ENCODE peak calls at places on chromosome 6, in nine cellular contexts. V is mammary epithelial cell, T is keratinocyte, N is OCI-LY7, Q is PC-3, U is IMR-90, O is GM23338, P is fibroblast of lung, L is neural progenitor cell. X is an unnamed sample.

GRCh38 chr6:110529355-110529754 is 52.9 kb upstream of the SLC22A16 start:
- DNase-seq in O (no peak), U (peak), V (peak), N (no peak), T (no peak), P (peak), Q (peak), L (no peak), X (peak)

GRCh38 chr6:169620171-169621125 is 81.4 kb downstream of the WDR27 start:
- DNase-seq in V (peak), Q (peak), O (peak), N (no peak), U (peak), P (peak), L (no peak), T (no peak), X (no peak)

GRCh38 chr6:70412797-70413113 is 553 bp upstream of the FAM135A start:
- DNase-seq in V (no peak), P (no peak), Q (no peak), O (peak), T (no peak), L (no peak), N (no peak), U (no peak), X (no peak)

GRCh38 chr6:112618796-112619195 is 271.7 kb downstream of the RFPL4B start:
- DNase-seq in T (no peak), N (no peak), Q (peak), P (peak), U (no peak), V (no peak), O (peak), L (peak), X (no peak)

GRCh38 chr6:53479871-53480270 is 65.0 kb downstream of the GCLC start:
- DNase-seq in Q (no peak), P (no peak), O (no peak), N (no peak), L (no peak), U (no peak), T (no peak), V (no peak), X (no peak)

GRCh38 chr6:41291717-41292116 is 5.2 kb upstream of the TREM1 start:
- DNase-seq in T (no peak), Q (no peak), L (no peak), N (no peak), U (no peak), P (no peak), O (no peak), V (no peak), X (no peak)

GRCh38 chr6:141963543-141964295 is 169.0 kb upstream of the GJE1 start:
- DNase-seq in N (no peak), Q (peak), U (peak), L (no peak), V (no peak), P (peak), T (no peak), O (no peak), X (no peak)

GRCh38 chr6:28587011-28587745 is 61.5 kb downstream of the GPX5 start:
- DNase-seq in P (peak), N (no peak), V (peak), Q (peak), U (no peak), O (peak), L (peak), T (no peak), X (peak)

GRCh38 chr6:11366183-11366933 is 133.9 kb upstream of the NEDD9 start:
- DNase-seq in O (no peak), T (no peak), U (no peak), V (no peak), L (no peak), P (no peak), Q (no peak), N (no peak), X (no peak)

GRCh38 chr6:26322645-26323482 is 42.1 kb upstream of the BTN3A2 start:
- DNase-seq in L (peak), T (peak), Q (peak), O (peak), U (peak), N (peak), V (peak), P (peak), X (peak)

GRCh38 chr6:109308018-109308492 is 74.2 kb downstream of the CD164 start:
- DNase-seq in Q (peak), N (no peak), V (peak), L (no peak), U (peak), O (no peak), T (no peak), P (peak), X (peak)

GRCh38 chr6:131251593-131252204 is 116.4 kb downstream of the AKAP7 start:
- DNase-seq in V (no peak), T (no peak), P (peak), O (no peak), Q (no peak), N (no peak), L (no peak), U (no peak), X (no peak)

GRCh38 chr6:2197177-2197671 is 48.2 kb downstream of the GMDS start:
- DNase-seq in Q (peak), T (no peak), U (peak), O (no peak), V (peak), N (no peak), P (peak), L (no peak), X (no peak)

GRCh38 chr6:6676910-6677441 is 88.5 kb downstream of the LY86 start:
- DNase-seq in U (peak), Q (peak), V (peak), O (peak), P (peak), L (peak), N (peak), T (no peak), X (peak)

GRCh38 chr6:157768304-157768703 is 54.7 kb upstream of the SNX9 start:
- DNase-seq in Q (no peak), O (no peak), L (no peak), T (no peak), N (peak), V (no peak), U (no peak), P (no peak), X (no peak)

GRCh38 chr6:167825759-167826229 is 917 bp upstream of the AFDN start:
- DNase-seq in Q (peak), U (no peak), O (peak), P (peak), N (no peak), V (peak), T (no peak), L (peak), X (no peak)

GRCh38 chr6:124792386-124792785 is 169.9 kb upstream of the RNF217 start:
- DNase-seq in V (peak), L (no peak), Q (peak), U (no peak), T (no peak), N (no peak), P (peak), O (no peak), X (no peak)

GRCh38 chr6:53306819-53307347 is 41.9 kb downstream of the ELOVL5 start:
- DNase-seq in U (peak), T (peak), N (no peak), V (peak), P (peak), L (no peak), Q (peak), O (no peak), X (no peak)

GRCh38 chr6:5994234-5994998 is 12.3 kb downstream of the NRN1 start:
- DNase-seq in T (no peak), N (no peak), U (no peak), L (peak), Q (no peak), V (no peak), O (peak), P (no peak), X (no peak)

GRCh38 chr6:43993881-43994523 is 133.2 kb downstream of the MRPL14 start:
- DNase-seq in U (no peak), V (no peak), Q (peak), L (no peak), N (no peak), P (no peak), O (no peak), T (no peak), X (peak)

GRCh38 chr6:47752801-47753200 is 29.0 kb upstream of the OPN5 start:
- DNase-seq in N (no peak), U (no peak), O (no peak), L (no peak), T (no peak), Q (no peak), V (no peak), P (peak), X (no peak)

GRCh38 chr6:87407531-87407895 is 259 bp upstream of the CFAP206 start:
- DNase-seq in O (peak), N (peak), V (no peak), P (peak), L (no peak), T (no peak), Q (peak), U (peak), X (no peak)

GRCh38 chr6:42292002-42292735 is 74.5 kb upstream of the MRPS10 start:
- DNase-seq in V (peak), N (no peak), L (no peak), T (no peak), Q (peak), U (peak), P (peak), O (no peak), X (peak)

GRCh38 chr6:151999194-151999593 is 191.7 kb downstream of the ESR1 start:
- DNase-seq in V (peak), L (no peak), O (no peak), U (no peak), N (no peak), P (peak), Q (peak), T (no peak), X (peak)

GRCh38 chr6:158605266-158605878 is 39.2 kb downstream of the DYNLT1 start:
- DNase-seq in L (peak), Q (peak), V (peak), P (peak), U (peak), T (peak), O (peak), N (peak), X (peak)

GRCh38 chr6:45044086-45044485 is 284.0 kb upstream of the RUNX2 start:
- DNase-seq in O (no peak), L (peak), P (no peak), V (no peak), Q (no peak), U (no peak), N (no peak), T (no peak), X (no peak)

GRCh38 chr6:149028767-149029405 is 282.1 kb downstream of the UST start:
- DNase-seq in Q (peak), U (peak), V (peak), O (peak), P (peak), L (peak), N (peak), T (peak), X (peak)

GRCh38 chr6:47780510-47781356 is 1.1 kb upstream of the OPN5 start:
- DNase-seq in N (peak), O (peak), Q (peak), U (peak), T (no peak), P (peak), V (peak), L (peak), X (peak)

GRCh38 chr6:151616600-151616999 is 122.8 kb downstream of the CCDC170 start:
- DNase-seq in L (no peak), Q (no peak), U (no peak), V (no peak), T (no peak), P (no peak), O (no peak), N (no peak), X (no peak)

GRCh38 chr6:84623956-84624680 is 140.3 kb downstream of the TBX18 start:
- DNase-seq in U (peak), O (no peak), L (no peak), T (no peak), V (peak), N (no peak), Q (peak), P (peak), X (no peak)

GRCh38 chr6:109465772-109466171 is 10.2 kb upstream of the MICAL1 start:
- DNase-seq in N (no peak), U (no peak), V (no peak), O (no peak), T (no peak), P (no peak), L (no peak), Q (no peak), X (no peak)

GRCh38 chr6:35498407-35499045 is 1.6 kb upstream of the TEAD3 start:
- DNase-seq in P (no peak), V (no peak), U (no peak), T (no peak), Q (no peak), L (no peak), N (no peak), O (no peak), X (no peak)

GRCh38 chr6:170128811-170129681 is 161.8 kb downstream of the DLL1 start:
- DNase-seq in N (no peak), T (no peak), V (no peak), P (no peak), Q (no peak), U (no peak), L (no peak), O (no peak), X (no peak)

GRCh38 chr6:128068110-128068460 is 167.2 kb upstream of the THEMIS start:
- DNase-seq in O (no peak), L (no peak), V (no peak), N (no peak), Q (no peak), T (no peak), P (no peak), U (no peak), X (no peak)

GRCh38 chr6:25756382-25757354 is 2.1 kb downstream of the SLC17A4 start:
- DNase-seq in P (no peak), V (no peak), L (no peak), Q (no peak), N (no peak), U (no peak), O (no peak), T (no peak), X (no peak)

GRCh38 chr6:63813531-63813930 is 177.9 kb downstream of the PHF3 start:
- DNase-seq in U (no peak), T (no peak), L (peak), V (no peak), N (no peak), O (no peak), Q (peak), P (no peak), X (no peak)

DNA sequence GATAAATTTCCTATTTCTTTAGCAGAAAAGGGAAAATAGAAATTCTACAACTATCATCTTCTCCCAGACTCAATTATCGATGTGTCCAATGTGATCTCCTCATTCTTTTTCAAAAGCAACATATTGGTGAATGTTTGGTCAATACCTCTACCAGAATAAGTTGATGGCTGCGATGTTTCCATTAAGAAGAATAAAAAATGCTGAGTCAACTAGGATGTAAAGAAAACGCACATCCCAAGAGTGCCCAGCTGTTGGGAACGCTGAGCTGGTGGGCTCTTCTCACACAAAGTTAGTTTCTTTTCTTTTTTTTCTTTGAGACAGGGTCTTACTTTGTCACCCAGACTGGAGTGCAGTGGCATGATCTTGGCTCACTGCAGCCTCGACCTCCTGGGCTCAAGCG is 39.8 kb downstream of the RAMACL start:
- DNase-seq in N (no peak), L (no peak), V (no peak), P (no peak), U (no peak), Q (no peak), T (no peak), O (no peak), X (no peak)
- H3K4me2 ChIP-seq in N (no peak), L (no peak), V (no peak), P (no peak), U (no peak), Q (no peak), T (no peak), O (no peak), X (no peak)

DNA sequence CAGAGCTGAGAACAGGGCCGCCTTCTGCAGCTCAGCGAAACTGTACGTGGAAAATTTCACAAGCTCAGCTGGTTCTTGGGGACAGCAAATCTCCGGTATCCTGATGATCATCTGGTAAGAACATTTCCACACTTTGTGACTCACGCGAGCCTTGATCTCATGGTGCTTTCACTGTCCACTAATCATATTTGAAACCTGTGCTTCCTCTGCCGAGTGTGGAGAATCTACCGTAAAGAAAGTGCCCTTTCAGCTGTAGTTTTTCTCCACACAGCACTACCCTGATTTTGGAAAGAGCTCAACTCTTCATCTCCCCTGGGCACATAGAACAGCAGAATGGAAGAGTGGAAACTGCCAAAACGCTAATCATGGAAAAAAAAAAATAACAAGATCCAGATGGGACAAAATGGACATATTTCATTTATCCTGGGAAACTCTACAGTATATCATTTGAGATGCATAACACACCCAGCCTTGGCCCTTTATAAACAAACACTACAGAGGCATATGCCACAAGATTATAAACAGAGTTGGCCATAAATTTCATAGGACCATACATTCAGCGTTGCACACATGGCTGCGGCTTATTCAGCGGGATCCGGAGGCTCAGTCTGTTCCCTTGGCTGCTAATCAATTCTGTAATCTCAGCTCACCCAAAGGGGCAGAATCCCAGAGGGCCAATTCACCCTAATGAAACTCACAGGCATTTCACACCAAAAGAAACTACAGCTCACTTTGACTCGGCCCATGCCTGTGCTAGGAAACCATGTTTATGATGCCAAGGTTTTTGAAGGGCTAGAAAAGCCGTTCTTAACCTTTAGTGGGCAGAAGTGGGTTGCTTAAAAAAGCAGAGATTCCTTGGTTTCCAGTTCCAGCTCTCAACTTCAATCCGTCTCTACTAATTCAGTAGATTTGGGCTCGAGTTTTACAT is 434.6 kb downstream of the HDGFL1 start:
- DNase-seq in N (no peak), U (peak), V (no peak), P (no peak), T (no peak), L (no peak), Q (no peak), O (no peak), X (no peak)
- TF ChIP-seq CTCF in N (no peak), U (no peak), V (no peak), P (no peak), T (no peak), L (no peak), Q (no peak), O (peak), X (no peak)

DNA sequence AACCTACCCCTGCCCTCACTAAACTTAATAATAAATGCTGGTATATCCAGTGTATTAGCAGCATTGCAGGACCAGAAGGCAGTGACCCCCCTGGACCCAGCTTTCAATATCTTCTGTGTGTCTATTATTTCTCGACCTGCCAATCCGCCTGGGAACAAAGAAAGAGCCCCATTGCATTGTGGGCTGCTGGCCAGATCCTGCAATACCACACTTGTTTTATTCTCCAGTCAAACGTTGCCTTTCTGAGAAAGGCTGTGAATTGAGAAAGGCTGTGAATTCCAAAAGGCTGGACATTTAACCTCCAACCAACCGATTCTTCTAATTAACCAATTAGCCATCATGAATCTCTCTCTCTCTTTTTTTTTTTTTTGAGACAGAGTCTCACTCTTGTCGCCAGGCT is 1.5 kb upstream of the MTO1 start:
- DNase-seq in U (no peak), N (no peak), Q (no peak), T (no peak), P (no peak), V (no peak), O (no peak), L (no peak), X (no peak)
- H3K4me2 ChIP-seq in U (no peak), N (peak), Q (no peak), T (no peak), P (no peak), V (no peak), O (no peak), L (no peak), X (no peak)

GRCh38 chr6:121354764-121355163 is 20.5 kb upstream of the TBC1D32 start:
- DNase-seq in T (no peak), Q (peak), P (no peak), O (peak), V (no peak), L (no peak), N (no peak), U (no peak), X (no peak)
- TF ChIP-seq CTCF in T (peak), Q (peak), P (peak), O (peak), V (peak), L (peak), N (peak), U (peak), X (peak)

GRCh38 chr6:75115501-75115900 is 90.4 kb downstream of the COL12A1 start:
- DNase-seq in L (peak), T (no peak), Q (no peak), U (peak), V (no peak), O (peak), N (no peak), P (peak), X (no peak)
- H3K4me2 ChIP-seq in L (no peak), T (no peak), Q (no peak), U (no peak), V (no peak), O (no peak), N (no peak), P (no peak), X (no peak)

GRCh38 chr6:74991573-74992332 is 214.1 kb downstream of the COL12A1 start:
- DNase-seq in Q (peak), T (peak), N (no peak), U (peak), P (peak), L (peak), O (peak), V (peak), X (peak)
- TF ChIP-seq CTCF in Q (peak), T (peak), N (no peak), U (peak), P (peak), L (peak), O (peak), V (no peak), X (no peak)

X was measured in PC-9.